ENCODE peak calls at places on chromosome 19, in seven cellular contexts. E, K, C, Z, A, Q and P are unnamed samples. For H3K4me1 and H3K36me3, the result is how much of the 10 kb centered on the place peaks cover.

GRCh38 chr19:51570962-51571575 is at the start of gene ZNF175:
- DNase-seq in C (peak), Q (peak), A (peak), Z (peak), K (peak), E (peak), P (peak)

GRCh38 chr19:46529622-46530451 is 34.2 kb upstream of the PNMA8B start:
- DNase-seq in Z (peak), A (peak), K (peak), E (peak), Q (peak), C (peak), P (peak)

GRCh38 chr19:30692517-30692870 is 320.3 kb downstream of the ZNF536 start:
- DNase-seq in E (no peak), K (no peak), C (no peak), Z (no peak), Q (peak), A (no peak), P (no peak)

GRCh38 chr19:535017-535835 is 3.7 kb downstream of the CDC34 start:
- DNase-seq in Q (no peak), A (no peak), E (no peak), Z (no peak), C (no peak), K (no peak), P (no peak)

GRCh38 chr19:43934055-43934984 is 762 bp downstream of the ZNF45 start:
- DNase-seq in Q (peak), K (no peak), Z (no peak), A (peak), C (no peak), E (no peak), P (no peak)

GRCh38 chr19:58330458-58330857 is 3.7 kb downstream of the ZSCAN22 start:
- DNase-seq in K (no peak), A (peak), E (no peak), Z (no peak), Q (peak), C (peak), P (no peak)

GRCh38 chr19:3375221-3376088 is 9.1 kb downstream of the NFIC start:
- DNase-seq in K (peak), A (no peak), E (peak), Q (peak), Z (no peak), C (peak), P (peak)

GRCh38 chr19:14782978-14783545 is 4.7 kb upstream of the ADGRE2 start:
- DNase-seq in Z (no peak), K (no peak), A (no peak), E (no peak), Q (no peak), C (no peak), P (no peak)

GRCh38 chr19:3132971-3133792 is 2.7 kb upstream of the GNA15 start:
- DNase-seq in C (no peak), E (no peak), K (no peak), Z (no peak), A (no peak), Q (peak), P (peak)

GRCh38 chr19:50387176-50387867 is 3.2 kb downstream of the POLD1 start:
- DNase-seq in E (no peak), A (no peak), Z (no peak), Q (peak), K (no peak), C (no peak), P (peak)

GRCh38 chr19:45173816-45174215 is 4.2 kb downstream of the TRAPPC6A start:
- DNase-seq in C (no peak), K (no peak), E (no peak), Q (no peak), Z (no peak), A (no peak), P (no peak)

GRCh38 chr19:50046649-50047503 is 21.1 kb downstream of the ZNF473 start:
- DNase-seq in Z (no peak), A (peak), K (peak), C (peak), Q (peak), E (peak), P (no peak)

GRCh38 chr19:5036733-5037681 is 68.1 kb downstream of the KDM4B start:
- DNase-seq in A (no peak), K (no peak), Z (no peak), E (peak), C (no peak), Q (peak), P (no peak)

GRCh38 chr19:508204-509150 is 1.2 kb downstream of the TPGS1 start:
- DNase-seq in C (no peak), A (no peak), Q (no peak), Z (no peak), K (no peak), E (no peak), P (no peak)

GRCh38 chr19:3210347-3211017 is 14.0 kb upstream of the CELF5 start:
- DNase-seq in E (peak), Z (peak), A (peak), Q (peak), C (peak), K (peak), P (no peak)

GRCh38 chr19:48487944-48488343 is 18.8 kb downstream of the CYTH2 start:
- DNase-seq in Z (no peak), Q (peak), C (peak), A (no peak), E (peak), K (peak), P (peak)

GRCh38 chr19:46478356-46478986 is 7.1 kb upstream of the PNMA8A start:
- DNase-seq in E (no peak), Z (no peak), C (no peak), Q (peak), K (no peak), A (peak), P (peak)

DNA sequence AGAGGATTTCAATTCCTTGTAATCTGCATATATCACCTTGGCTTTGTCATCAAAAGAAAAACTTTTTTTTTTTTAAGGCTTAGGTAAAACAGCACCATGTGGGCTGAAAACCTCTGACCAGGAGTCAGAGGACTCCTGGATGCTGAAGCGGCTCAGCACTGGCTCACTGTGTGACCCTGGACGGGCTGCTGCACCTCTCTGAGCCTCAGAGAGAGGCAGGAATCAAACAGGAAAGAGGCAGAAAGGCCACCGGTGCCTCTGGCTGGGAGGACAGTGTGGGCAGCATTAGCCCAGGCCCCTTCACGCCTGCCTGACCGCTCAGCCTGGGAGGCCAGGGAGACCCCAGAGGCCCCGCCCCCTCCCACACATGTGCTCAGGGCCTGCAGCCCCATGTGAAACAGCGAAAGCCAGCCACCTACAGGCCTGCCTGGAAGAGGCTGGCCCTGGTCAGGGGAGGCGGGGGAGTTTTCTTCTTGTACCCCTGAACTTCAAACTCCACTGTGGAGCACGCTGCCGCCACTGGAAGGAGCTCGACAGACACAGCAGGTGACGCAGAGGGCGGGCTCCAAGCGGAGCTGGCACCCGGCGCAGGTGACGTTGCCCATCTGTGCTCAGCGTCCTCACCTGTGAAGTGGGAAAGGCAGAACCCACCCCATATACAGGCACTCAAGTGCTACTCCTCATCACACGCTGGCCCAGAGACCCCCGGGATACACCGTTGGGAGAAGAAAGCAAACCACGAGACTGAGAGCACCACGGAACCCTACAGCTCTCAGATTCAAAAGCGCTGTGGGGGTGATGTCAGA is 39.7 kb downstream of the MLLT1 start:
- DNase-seq in E (peak), K (no peak), A (peak), Q (no peak), C (no peak), Z (no peak), P (no peak)
- H3K4me1 ChIP-seq in E (half or more), K (under half), A (under half), Q (under half), C (half or more), Z (under half), P (under half)

GRCh38 chr19:6481541-6482342 is at the start of gene DENND1C:
- DNase-seq in Q (peak), E (no peak), Z (peak), C (peak), K (no peak), A (peak), P (no peak)
- H3K4me3 ChIP-seq in Q (no peak), E (peak), Z (peak), C (peak), K (peak), A (no peak), P (peak)

GRCh38 chr19:1577090-1577928 is 9.2 kb upstream of the MEX3D start:
- DNase-seq in A (no peak), Q (no peak), C (no peak), K (no peak), E (peak), Z (no peak), P (no peak)

GRCh38 chr19:1574354-1574753 is 6.2 kb upstream of the MEX3D start:
- DNase-seq in A (no peak), E (no peak), Z (no peak), Q (no peak), K (no peak), C (no peak), P (no peak)

GRCh38 chr19:1576242-1577089 is 8.3 kb upstream of the MEX3D start:
- DNase-seq in A (no peak), C (no peak), K (no peak), Q (no peak), E (no peak), Z (no peak), P (no peak)

GRCh38 chr19:1574763-1575162 is 6.6 kb upstream of the MEX3D start:
- DNase-seq in K (no peak), E (no peak), Z (no peak), Q (no peak), A (no peak), C (no peak), P (no peak)

DNA sequence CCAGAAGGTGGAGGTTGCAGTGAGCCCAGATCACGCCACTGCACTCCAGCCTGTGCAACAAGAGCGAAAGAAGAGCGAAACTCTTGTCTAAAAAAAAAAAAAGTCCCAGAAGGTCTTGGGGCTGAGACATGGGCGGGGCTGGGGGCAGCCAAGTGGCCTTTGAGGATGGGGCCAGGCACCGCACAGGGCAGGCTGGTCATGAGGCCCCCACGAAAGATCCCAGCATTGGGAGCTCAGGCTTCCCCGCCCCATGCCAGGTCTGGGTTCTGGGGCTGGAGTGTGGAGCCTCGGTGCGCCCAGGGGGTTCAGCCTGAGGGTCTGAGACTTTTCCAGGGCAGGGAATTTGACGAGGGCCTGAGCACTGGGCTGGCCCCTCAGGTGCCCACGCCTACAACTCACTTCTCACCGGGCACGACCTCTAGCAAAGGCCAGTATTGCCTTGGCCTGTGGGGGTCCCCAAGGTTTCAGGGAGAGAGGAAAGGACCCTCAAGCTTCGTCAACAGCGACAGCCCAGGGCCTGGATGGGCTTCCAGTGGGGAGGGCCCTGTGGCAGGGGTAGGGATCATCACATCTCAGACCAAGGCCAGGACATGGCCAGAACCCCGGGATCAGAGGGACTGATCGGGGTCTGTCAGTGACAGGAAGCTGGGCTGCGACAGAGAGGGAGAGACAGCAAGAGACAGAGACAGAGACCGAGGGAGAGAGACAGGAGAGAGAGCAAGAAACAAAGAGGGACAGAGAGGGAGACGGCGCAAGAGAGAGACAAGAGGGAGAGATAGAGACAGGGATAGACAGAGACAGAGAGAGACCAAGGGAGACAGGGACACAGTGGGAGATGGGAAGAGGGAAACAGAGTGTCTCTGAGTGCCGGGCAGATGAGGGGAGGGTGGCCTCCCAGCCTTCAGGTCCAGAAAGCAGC is 7.5 kb upstream of the MEX3D start:
- DNase-seq in E (no peak), Z (no peak), C (no peak), K (no peak), Q (no peak), A (no peak), P (no peak)
- H3K36me3 ChIP-seq in E (under half), Z (under half), C (under half), K (under half), Q (under half), A (under half), P (under half)

GRCh38 chr19:36136975-36137686 is 2.7 kb upstream of the CAPNS1 start:
- DNase-seq in Z (peak), A (no peak), E (peak), C (peak), Q (peak), K (peak), P (peak)
- H3K4me1 ChIP-seq in Z (under half), A (under half), E (under half), C (under half), Q (under half), K (under half), P (under half)

GRCh38 chr19:35958660-35959039 is 22.5 kb downstream of the LRFN3 start:
- DNase-seq in E (no peak), K (no peak), Q (no peak), C (no peak), A (peak), Z (no peak), P (no peak)
- H3K4me3 ChIP-seq in E (peak), K (no peak), Q (no peak), C (peak), A (peak), Z (no peak), P (peak)

DNA sequence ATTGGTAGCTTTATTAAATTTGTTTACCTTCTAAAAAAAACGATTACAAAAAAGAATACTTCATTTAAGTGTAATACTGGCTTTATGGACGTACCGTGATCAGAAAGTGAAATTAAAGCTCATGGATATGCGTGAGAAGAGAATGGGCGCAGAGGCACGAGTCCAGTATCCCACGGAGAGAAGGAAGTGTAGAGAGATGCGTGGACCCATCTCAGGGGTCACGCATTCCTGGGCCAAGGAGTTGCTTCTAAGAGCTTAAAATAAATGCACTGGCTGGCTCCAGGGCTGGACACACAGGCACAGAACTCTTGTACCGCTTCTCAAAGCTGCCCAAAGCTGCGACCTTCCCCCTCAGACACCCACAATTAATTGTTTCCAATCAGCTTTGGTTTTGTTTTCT is 8.7 kb upstream of the SPC24 start:
- DNase-seq in Q (no peak), A (no peak), C (no peak), E (no peak), K (no peak), Z (no peak), P (no peak)
- H3K36me3 ChIP-seq in Q (under half), A (under half), C (under half), E (half or more), K (under half), Z (under half), P (under half)

GRCh38 chr19:35136231-35136630 is 1.4 kb upstream of the LGI4 start:
- DNase-seq in Z (no peak), A (no peak), K (peak), E (no peak), Q (no peak), C (no peak), P (no peak)
- H3K4me1 ChIP-seq in Z (under half), A (under half), K (under half), E (half or more), Q (under half), C (under half), P (under half)

GRCh38 chr19:8308891-8309291 is 733 bp upstream of the CD320 start:
- DNase-seq in Z (no peak), E (peak), A (no peak), Q (no peak), C (peak), K (peak), P (no peak)
- H3K4me3 ChIP-seq in Z (peak), E (peak), A (peak), Q (peak), C (peak), K (peak), P (peak)